ENCODE peak calls at places on chromosomes 2 and 18, in five cellular contexts. C is NCI-H460, M is psoas muscle, V is OCI-LY7, G is cerebellar cortex. Q is an unnamed sample.

GRCh38 chr18:36469471-36469870 is 172.0 kb downstream of the FHOD3 start:
- DNase-seq in C (no peak), M (no peak), V (no peak), G (no peak), Q (no peak)

GRCh38 chr18:31513189-31513907 is 15.4 kb downstream of the DSG2 start:
- DNase-seq in C (no peak), M (no peak), V (no peak), G (no peak), Q (no peak)

GRCh38 chr2:15615310-15615920 is 23.7 kb downstream of the DDX1 start:
- DNase-seq in C (no peak), M (no peak), V (no peak), G (peak), Q (no peak)

GRCh38 chr18:76721207-76721996 is 101.0 kb upstream of the ZNF236 start:
- DNase-seq in C (no peak), M (no peak), V (no peak), G (no peak), Q (no peak)

GRCh38 chr2:32591669-32592463 is 36.0 kb upstream of the TTC27 start:
- DNase-seq in C (no peak), M (no peak), V (peak), G (no peak), Q (no peak)

GRCh38 chr2:95042472-95043271 is 17.2 kb downstream of the MAL start:
- DNase-seq in C (no peak), M (no peak), V (no peak), G (no peak), Q (no peak)

GRCh38 chr2:70505613-70506391 is 47.8 kb downstream of the TGFA start:
- DNase-seq in C (no peak), M (no peak), V (no peak), G (no peak), Q (no peak)

GRCh38 chr2:158753561-158754302 is 41.4 kb upstream of the DAPL1 start:
- DNase-seq in C (peak), M (no peak), V (peak), G (peak), Q (peak)

GRCh38 chr2:214126135-214126534 is 284.7 kb upstream of the VWC2L start:
- DNase-seq in C (no peak), M (no peak), V (no peak), G (no peak), Q (no peak)

GRCh38 chr2:207796585-207797350 is 27.1 kb upstream of the FZD5 start:
- DNase-seq in C (no peak), M (no peak), V (no peak), G (peak), Q (no peak)

GRCh38 chr2:8203354-8203753 is 478.5 kb upstream of the ID2 start:
- DNase-seq in C (no peak), M (no peak), V (no peak), G (peak), Q (no peak)

GRCh38 chr2:47785986-47786385 is 3.0 kb downstream of the MSH6 start:
- DNase-seq in C (no peak), M (no peak), V (no peak), G (no peak), Q (no peak)

GRCh38 chr2:40260437-40260836 is 191.5 kb downstream of the SLC8A1 start:
- DNase-seq in C (no peak), M (no peak), V (peak), G (no peak), Q (no peak)

GRCh38 chr2:138534791-138535190 is 33.2 kb downstream of the SPOPL start:
- DNase-seq in C (no peak), M (no peak), V (no peak), G (no peak), Q (no peak)